ENCODE peak calls at places on chromosome 12, in eight cellular contexts. One of them, this sample, is unnamed.

GRCh38 chr12:22626429-22626828 is 1.5 kb downstream of the ETNK1 start:
- DNase-seq in prostate gland: peak
- DNase-seq in A549: no peak
- DNase-seq in mammary epithelial cell: peak
- DNase-seq in fibroblast of mammary gland: peak
- DNase-seq in fibroblast of pulmonary artery: peak
- DNase-seq in astrocyte of the spinal cord: peak
- DNase-seq in thoracic aorta: no peak
- DNase-seq in this sample: peak

GRCh38 chr12:8065991-8066594 is at the start of gene C3AR1:
- DNase-seq in prostate gland: no peak
- DNase-seq in A549: no peak
- DNase-seq in mammary epithelial cell: peak
- DNase-seq in fibroblast of mammary gland: peak
- DNase-seq in fibroblast of pulmonary artery: peak
- DNase-seq in astrocyte of the spinal cord: peak
- DNase-seq in thoracic aorta: no peak
- DNase-seq in this sample: peak

GRCh38 chr12:102543931-102544485 is 63.6 kb upstream of the IGF1 start:
- DNase-seq in prostate gland: no peak
- DNase-seq in A549: no peak
- DNase-seq in mammary epithelial cell: no peak
- DNase-seq in fibroblast of mammary gland: no peak
- DNase-seq in fibroblast of pulmonary artery: no peak
- DNase-seq in astrocyte of the spinal cord: no peak
- DNase-seq in thoracic aorta: no peak
- DNase-seq in this sample: no peak

GRCh38 chr12:63989301-63989845 is 144.9 kb downstream of the SRGAP1 start:
- DNase-seq in prostate gland: no peak
- DNase-seq in A549: no peak
- DNase-seq in mammary epithelial cell: no peak
- DNase-seq in fibroblast of mammary gland: peak
- DNase-seq in fibroblast of pulmonary artery: peak
- DNase-seq in astrocyte of the spinal cord: peak
- DNase-seq in thoracic aorta: no peak
- DNase-seq in this sample: peak

GRCh38 chr12:54039417-54040147 is 6.7 kb downstream of the HOXC5 start:
- DNase-seq in prostate gland: no peak
- DNase-seq in A549: no peak
- DNase-seq in mammary epithelial cell: no peak
- DNase-seq in fibroblast of mammary gland: peak
- DNase-seq in fibroblast of pulmonary artery: no peak
- DNase-seq in astrocyte of the spinal cord: peak
- DNase-seq in thoracic aorta: no peak
- DNase-seq in this sample: no peak

GRCh38 chr12:66633676-66634075 is 45.2 kb downstream of the GRIP1 start:
- DNase-seq in prostate gland: no peak
- DNase-seq in A549: peak
- DNase-seq in mammary epithelial cell: peak
- DNase-seq in fibroblast of mammary gland: peak
- DNase-seq in fibroblast of pulmonary artery: peak
- DNase-seq in astrocyte of the spinal cord: peak
- DNase-seq in thoracic aorta: no peak
- DNase-seq in this sample: no peak

GRCh38 chr12:19482551-19483109 is 43.3 kb downstream of the AEBP2 start:
- DNase-seq in prostate gland: no peak
- DNase-seq in A549: no peak
- DNase-seq in mammary epithelial cell: no peak
- DNase-seq in fibroblast of mammary gland: no peak
- DNase-seq in fibroblast of pulmonary artery: peak
- DNase-seq in astrocyte of the spinal cord: no peak
- DNase-seq in thoracic aorta: no peak
- DNase-seq in this sample: peak

GRCh38 chr12:75814856-75815754 is 216.5 kb downstream of the PHLDA1 start:
- DNase-seq in prostate gland: no peak
- DNase-seq in A549: peak
- DNase-seq in mammary epithelial cell: peak
- DNase-seq in fibroblast of mammary gland: peak
- DNase-seq in fibroblast of pulmonary artery: peak
- DNase-seq in astrocyte of the spinal cord: peak
- DNase-seq in thoracic aorta: peak
- DNase-seq in this sample: peak

GRCh38 chr12:1773937-1774655 is 46.3 kb upstream of the LRTM2 start:
- DNase-seq in prostate gland: peak
- DNase-seq in A549: no peak
- DNase-seq in mammary epithelial cell: no peak
- DNase-seq in fibroblast of mammary gland: peak
- DNase-seq in fibroblast of pulmonary artery: no peak
- DNase-seq in astrocyte of the spinal cord: peak
- DNase-seq in thoracic aorta: no peak
- DNase-seq in this sample: peak

GRCh38 chr12:107679346-107679745 is 6.3 kb upstream of the PWP1 start:
- DNase-seq in prostate gland: no peak
- DNase-seq in A549: no peak
- DNase-seq in mammary epithelial cell: no peak
- DNase-seq in fibroblast of mammary gland: no peak
- DNase-seq in fibroblast of pulmonary artery: no peak
- DNase-seq in astrocyte of the spinal cord: no peak
- DNase-seq in thoracic aorta: no peak
- DNase-seq in this sample: no peak

GRCh38 chr12:3311027-3311402 is 180.0 kb upstream of the PRMT8 start:
- DNase-seq in prostate gland: peak
- DNase-seq in A549: no peak
- DNase-seq in mammary epithelial cell: peak
- DNase-seq in fibroblast of mammary gland: peak
- DNase-seq in fibroblast of pulmonary artery: no peak
- DNase-seq in astrocyte of the spinal cord: peak
- DNase-seq in thoracic aorta: no peak
- DNase-seq in this sample: no peak

GRCh38 chr12:113088037-113088436 is 31.5 kb downstream of the DTX1 start:
- DNase-seq in prostate gland: no peak
- DNase-seq in A549: no peak
- DNase-seq in mammary epithelial cell: no peak
- DNase-seq in fibroblast of mammary gland: no peak
- DNase-seq in fibroblast of pulmonary artery: no peak
- DNase-seq in astrocyte of the spinal cord: no peak
- DNase-seq in thoracic aorta: no peak
- DNase-seq in this sample: no peak

GRCh38 chr12:69657376-69658137 is 41.5 kb downstream of the BEST3 start:
- DNase-seq in prostate gland: no peak
- DNase-seq in A549: peak
- DNase-seq in mammary epithelial cell: no peak
- DNase-seq in fibroblast of mammary gland: peak
- DNase-seq in fibroblast of pulmonary artery: peak
- DNase-seq in astrocyte of the spinal cord: peak
- DNase-seq in thoracic aorta: no peak
- DNase-seq in this sample: peak

GRCh38 chr12:131908716-131909595 is 14.5 kb downstream of the ULK1 start:
- DNase-seq in prostate gland: no peak
- DNase-seq in A549: no peak
- DNase-seq in mammary epithelial cell: no peak
- DNase-seq in fibroblast of mammary gland: no peak
- DNase-seq in fibroblast of pulmonary artery: no peak
- DNase-seq in astrocyte of the spinal cord: no peak
- DNase-seq in thoracic aorta: no peak
- DNase-seq in this sample: no peak

GRCh38 chr12:101826766-101827368 is 3.9 kb downstream of the GNPTAB start:
- DNase-seq in prostate gland: no peak
- DNase-seq in A549: no peak
- DNase-seq in mammary epithelial cell: no peak
- DNase-seq in fibroblast of mammary gland: no peak
- DNase-seq in fibroblast of pulmonary artery: no peak
- DNase-seq in astrocyte of the spinal cord: no peak
- DNase-seq in thoracic aorta: no peak
- DNase-seq in this sample: peak

DNA sequence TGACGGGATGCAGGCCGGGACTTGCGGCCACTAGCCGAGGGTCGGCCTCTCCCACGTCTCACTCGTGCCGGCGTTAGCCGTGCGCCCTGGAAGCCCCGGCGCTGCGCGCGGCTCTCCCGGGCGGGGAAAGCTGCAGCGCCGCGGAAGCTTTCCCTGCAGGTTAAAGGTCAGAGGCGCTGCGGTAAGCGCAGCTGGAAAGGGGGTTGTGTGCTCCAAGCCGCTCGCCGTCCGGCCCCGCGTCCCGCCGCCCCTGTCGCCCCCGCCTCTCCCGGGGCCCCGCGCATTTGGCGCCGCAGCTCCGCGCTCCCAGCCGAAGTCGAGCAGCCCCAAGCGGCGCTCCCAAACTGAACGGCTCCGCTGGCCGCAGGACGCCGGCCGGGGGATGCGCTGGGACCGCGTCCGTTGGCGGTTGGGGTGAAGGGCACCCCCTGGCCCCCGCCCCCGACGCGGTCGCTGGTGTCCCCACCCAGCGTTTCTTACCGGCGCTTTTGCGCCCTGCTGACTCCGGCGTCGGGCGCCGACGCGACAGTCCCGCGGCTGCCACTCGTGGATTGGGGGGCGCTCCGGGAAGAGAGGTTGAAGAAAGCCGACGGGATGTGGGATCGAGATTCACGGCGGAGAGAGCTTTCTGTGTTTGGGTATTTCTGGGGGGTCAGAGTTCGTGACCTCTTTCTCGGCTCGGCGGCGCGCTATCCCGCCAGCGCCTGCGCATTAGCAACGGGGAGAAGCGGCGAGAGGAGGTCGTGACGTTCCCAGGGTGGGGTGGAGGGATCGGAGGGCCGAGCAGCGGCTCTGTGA is at the start of gene NR2C1:
- DNase-seq in prostate gland: peak
- DNase-seq in A549: peak
- DNase-seq in mammary epithelial cell: peak
- DNase-seq in fibroblast of mammary gland: peak
- DNase-seq in fibroblast of pulmonary artery: peak
- DNase-seq in astrocyte of the spinal cord: peak
- DNase-seq in thoracic aorta: peak
- DNase-seq in this sample: peak
- TF ChIP-seq CTCF in prostate gland: peak
- TF ChIP-seq CTCF in A549: no peak
- TF ChIP-seq CTCF in mammary epithelial cell: no peak
- TF ChIP-seq CTCF in fibroblast of mammary gland: no peak
- TF ChIP-seq CTCF in fibroblast of pulmonary artery: no peak
- TF ChIP-seq CTCF in astrocyte of the spinal cord: no peak
- TF ChIP-seq CTCF in thoracic aorta: no peak
- TF ChIP-seq CTCF in this sample: no peak

GRCh38 chr12:6374028-6374780 is 1.2 kb downstream of the SCNN1A start:
- DNase-seq in prostate gland: no peak
- DNase-seq in A549: no peak
- DNase-seq in mammary epithelial cell: peak
- DNase-seq in fibroblast of mammary gland: no peak
- DNase-seq in fibroblast of pulmonary artery: no peak
- DNase-seq in astrocyte of the spinal cord: no peak
- DNase-seq in thoracic aorta: no peak
- DNase-seq in this sample: no peak
- H3K4me3 ChIP-seq in prostate gland: peak
- H3K4me3 ChIP-seq in A549: no peak
- H3K4me3 ChIP-seq in mammary epithelial cell: peak
- H3K4me3 ChIP-seq in fibroblast of mammary gland: no peak
- H3K4me3 ChIP-seq in fibroblast of pulmonary artery: no peak
- H3K4me3 ChIP-seq in astrocyte of the spinal cord: no peak
- H3K4me3 ChIP-seq in thoracic aorta: no peak
- H3K4me3 ChIP-seq in this sample: no peak

GRCh38 chr12:121751716-121752351 is 39.3 kb downstream of the TMEM120B start:
- DNase-seq in prostate gland: no peak
- DNase-seq in A549: no peak
- DNase-seq in mammary epithelial cell: no peak
- DNase-seq in fibroblast of mammary gland: no peak
- DNase-seq in fibroblast of pulmonary artery: no peak
- DNase-seq in astrocyte of the spinal cord: no peak
- DNase-seq in thoracic aorta: no peak
- DNase-seq in this sample: no peak
- TF ChIP-seq CTCF in prostate gland: no peak
- TF ChIP-seq CTCF in A549: no peak
- TF ChIP-seq CTCF in mammary epithelial cell: no peak
- TF ChIP-seq CTCF in fibroblast of mammary gland: no peak
- TF ChIP-seq CTCF in fibroblast of pulmonary artery: no peak
- TF ChIP-seq CTCF in astrocyte of the spinal cord: no peak
- TF ChIP-seq CTCF in thoracic aorta: no peak
- TF ChIP-seq CTCF in this sample: no peak

GRCh38 chr12:105765053-105766019 is 373.4 kb downstream of the NUAK1 start:
- DNase-seq in prostate gland: no peak
- DNase-seq in A549: no peak
- DNase-seq in mammary epithelial cell: no peak
- DNase-seq in fibroblast of mammary gland: no peak
- DNase-seq in fibroblast of pulmonary artery: no peak
- DNase-seq in astrocyte of the spinal cord: no peak
- DNase-seq in thoracic aorta: no peak
- DNase-seq in this sample: no peak
- H3K4me3 ChIP-seq in prostate gland: no peak
- H3K4me3 ChIP-seq in A549: no peak
- H3K4me3 ChIP-seq in mammary epithelial cell: no peak
- H3K4me3 ChIP-seq in fibroblast of mammary gland: no peak
- H3K4me3 ChIP-seq in fibroblast of pulmonary artery: no peak
- H3K4me3 ChIP-seq in astrocyte of the spinal cord: no peak
- H3K4me3 ChIP-seq in thoracic aorta: no peak
- H3K4me3 ChIP-seq in this sample: no peak

DNA sequence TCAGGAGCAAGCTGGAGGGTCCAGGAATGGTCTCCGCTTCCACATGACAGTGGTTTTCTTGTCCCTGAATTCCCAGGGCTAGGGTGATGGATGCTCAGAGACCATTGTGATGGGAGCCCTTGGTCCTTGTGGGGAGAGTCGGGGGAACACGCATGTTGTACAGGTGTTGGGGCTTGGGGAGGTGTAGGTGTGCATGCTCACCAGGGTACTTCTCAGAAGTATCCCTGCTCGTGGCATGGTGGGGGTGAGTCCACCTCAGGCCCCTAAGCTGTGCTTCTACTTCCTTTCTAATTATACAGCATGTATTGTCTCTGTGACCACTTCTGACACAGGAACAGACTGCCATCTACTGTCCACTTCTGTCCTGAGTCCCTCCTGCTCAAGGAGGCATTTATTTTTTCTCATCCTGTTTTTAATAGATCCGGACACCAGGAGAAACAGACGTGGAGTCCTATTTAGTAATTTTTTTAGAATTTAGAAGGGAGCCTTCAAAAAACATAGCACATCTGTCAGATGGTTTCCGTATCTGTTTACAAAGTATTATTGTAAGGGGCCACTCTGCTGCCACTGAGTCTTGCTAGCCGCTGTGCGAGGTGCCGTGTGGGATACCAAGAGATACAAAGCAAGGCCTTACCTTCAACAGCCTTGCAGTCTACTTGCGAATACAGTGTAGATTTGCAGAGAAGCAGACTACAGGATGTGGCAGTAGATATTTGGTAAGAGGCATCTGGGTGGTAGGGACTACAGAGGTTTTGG is 10.5 kb downstream of the NTF3 start:
- DNase-seq in prostate gland: peak
- DNase-seq in A549: peak
- DNase-seq in mammary epithelial cell: peak
- DNase-seq in fibroblast of mammary gland: peak
- DNase-seq in fibroblast of pulmonary artery: peak
- DNase-seq in astrocyte of the spinal cord: peak
- DNase-seq in thoracic aorta: no peak
- DNase-seq in this sample: peak
- TF ChIP-seq CTCF in prostate gland: peak
- TF ChIP-seq CTCF in A549: peak
- TF ChIP-seq CTCF in mammary epithelial cell: peak
- TF ChIP-seq CTCF in fibroblast of mammary gland: peak
- TF ChIP-seq CTCF in fibroblast of pulmonary artery: peak
- TF ChIP-seq CTCF in astrocyte of the spinal cord: peak
- TF ChIP-seq CTCF in thoracic aorta: peak
- TF ChIP-seq CTCF in this sample: peak